ENCODE peak calls at places on chromosome 19, in five cellular contexts. V is upper lobe of left lung, C is heart left ventricle, U is pancreas, K is neuronal stem cell. J is an unnamed sample. For H3K4me1, the result is how much of the 10 kb centered on the place peaks cover.

GRCh38 chr19:54523403-54523802 is 20.8 kb downstream of the LAIR2 start:
- DNase-seq in V (no peak), C (no peak), U (no peak), K (no peak), J (no peak)

GRCh38 chr19:42169486-42169885 is 37.2 kb upstream of the POU2F2 start:
- DNase-seq in V (no peak), C (no peak), U (no peak), K (no peak), J (no peak)

GRCh38 chr19:6890938-6891337 is 3.6 kb downstream of the ADGRE1 start:
- DNase-seq in V (no peak), C (no peak), U (no peak), K (no peak), J (no peak)

GRCh38 chr19:57789288-57789687 is 19.8 kb downstream of the ZNF586 start:
- DNase-seq in V (no peak), C (no peak), U (no peak), K (no peak), J (no peak)

GRCh38 chr19:6564393-6564792 is 26.6 kb downstream of the CD70 start:
- DNase-seq in V (no peak), C (no peak), U (no peak), K (no peak), J (no peak)

GRCh38 chr19:36092566-36092965 is 18.4 kb upstream of the OVOL3 start:
- DNase-seq in V (no peak), C (no peak), U (no peak), K (no peak), J (no peak)

GRCh38 chr19:5113101-5113557 is 144.2 kb downstream of the KDM4B start:
- DNase-seq in V (no peak), C (no peak), U (no peak), K (no peak), J (no peak)

GRCh38 chr19:58291943-58292342 is 13.2 kb downstream of the ZNF8 start:
- DNase-seq in V (no peak), C (no peak), U (no peak), K (no peak), J (no peak)

GRCh38 chr19:30492581-30492980 is 120.4 kb downstream of the ZNF536 start:
- DNase-seq in V (no peak), C (no peak), U (no peak), K (no peak), J (no peak)

GRCh38 chr19:30686252-30686762 is 314.1 kb downstream of the ZNF536 start:
- DNase-seq in V (no peak), C (no peak), U (no peak), K (no peak), J (no peak)

GRCh38 chr19:58569943-58570670 is 3.0 kb downstream of the MZF1 start:
- DNase-seq in V (peak), C (peak), U (peak), K (no peak), J (peak)

GRCh38 chr19:18650468-18651001 is 13.7 kb downstream of the KLHL26 start:
- DNase-seq in V (no peak), C (peak), U (no peak), K (no peak), J (peak)

GRCh38 chr19:53894736-53895135 is 12.7 kb downstream of the PRKCG start:
- DNase-seq in V (no peak), C (no peak), U (no peak), K (no peak), J (no peak)

GRCh38 chr19:56712609-56713008 is 41.1 kb upstream of the ZNF835 start:
- DNase-seq in V (no peak), C (no peak), U (no peak), K (peak), J (no peak)

GRCh38 chr19:35130761-35131720 is 3.8 kb downstream of the LGI4 start:
- DNase-seq in V (no peak), C (no peak), U (no peak), K (no peak), J (no peak)

GRCh38 chr19:46218160-46218559 is 11.4 kb upstream of the IGFL1 start:
- DNase-seq in V (no peak), C (no peak), U (no peak), K (peak), J (peak)

GRCh38 chr19:35670686-35671085 is 4.4 kb downstream of the UPK1A start:
- DNase-seq in V (no peak), C (no peak), U (no peak), K (no peak), J (no peak)

GRCh38 chr19:19615086-19615485 is 3.4 kb downstream of the PBX4 start:
- DNase-seq in V (no peak), C (no peak), U (no peak), K (no peak), J (peak)

GRCh38 chr19:18972301-18972831 is 31.3 kb upstream of the HOMER3 start:
- DNase-seq in V (peak), C (peak), U (no peak), K (no peak), J (no peak)

GRCh38 chr19:1089891-1090290 is 5.3 kb downstream of the POLR2E start:
- DNase-seq in V (no peak), C (peak), U (peak), K (no peak), J (no peak)

GRCh38 chr19:1091544-1092175 is 3.5 kb downstream of the POLR2E start:
- DNase-seq in V (no peak), C (no peak), U (peak), K (no peak), J (no peak)

GRCh38 chr19:1093330-1093729 is 1.8 kb downstream of the POLR2E start:
- DNase-seq in V (no peak), C (peak), U (peak), K (no peak), J (no peak)

GRCh38 chr19:1089126-1089771 is 5.9 kb downstream of the POLR2E start:
- DNase-seq in V (no peak), C (peak), U (peak), K (no peak), J (no peak)

GRCh38 chr19:1090731-1091543 is 4.2 kb downstream of the POLR2E start:
- DNase-seq in V (no peak), C (no peak), U (peak), K (no peak), J (no peak)
- H3K4me3 ChIP-seq in V (no peak), C (no peak), U (no peak), K (no peak), J (no peak)

GRCh38 chr19:39409886-39410619 is 2.4 kb upstream of the PLEKHG2 start:
- DNase-seq in V (peak), C (peak), U (peak), K (no peak), J (peak)

GRCh38 chr19:39410620-39411005 is 1.9 kb upstream of the PLEKHG2 start:
- DNase-seq in V (no peak), C (no peak), U (no peak), K (no peak), J (no peak)

GRCh38 chr19:39407644-39408391 is 1.2 kb downstream of the ZFP36 start:
- DNase-seq in V (peak), C (peak), U (peak), K (no peak), J (peak)

GRCh38 chr19:39408392-39409206 is 2.0 kb downstream of the ZFP36 start:
- DNase-seq in V (no peak), C (no peak), U (no peak), K (no peak), J (peak)

GRCh38 chr19:39409207-39409885 is 2.7 kb downstream of the ZFP36 start:
- DNase-seq in V (peak), C (peak), U (peak), K (no peak), J (peak)
- H3K4me1 ChIP-seq in V (under half), C (under half), U (under half), K (under half), J (under half)

DNA sequence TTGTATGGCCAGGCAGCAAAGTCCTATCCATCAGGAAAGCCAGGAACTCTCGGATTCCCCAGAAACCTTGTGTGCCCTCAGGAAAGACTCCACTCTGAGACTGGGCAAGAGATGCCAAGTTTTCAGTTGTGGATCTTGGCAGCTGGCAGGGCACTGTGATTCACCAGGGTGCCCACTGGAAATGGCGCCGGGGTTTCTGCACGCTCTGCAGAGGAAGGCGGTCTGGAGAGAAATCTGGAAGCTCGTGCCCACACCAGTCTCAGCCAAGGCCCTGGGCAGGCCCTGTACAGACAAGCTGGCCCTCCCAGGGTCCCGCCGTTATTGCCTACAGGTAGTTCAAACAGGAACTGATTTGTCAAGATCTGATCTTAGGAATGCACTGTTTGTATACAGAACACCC is 4.9 kb downstream of the NAPA start:
- DNase-seq in V (no peak), C (peak), U (peak), K (no peak), J (peak)
- H3K4me3 ChIP-seq in V (no peak), C (no peak), U (no peak), K (no peak), J (no peak)

DNA sequence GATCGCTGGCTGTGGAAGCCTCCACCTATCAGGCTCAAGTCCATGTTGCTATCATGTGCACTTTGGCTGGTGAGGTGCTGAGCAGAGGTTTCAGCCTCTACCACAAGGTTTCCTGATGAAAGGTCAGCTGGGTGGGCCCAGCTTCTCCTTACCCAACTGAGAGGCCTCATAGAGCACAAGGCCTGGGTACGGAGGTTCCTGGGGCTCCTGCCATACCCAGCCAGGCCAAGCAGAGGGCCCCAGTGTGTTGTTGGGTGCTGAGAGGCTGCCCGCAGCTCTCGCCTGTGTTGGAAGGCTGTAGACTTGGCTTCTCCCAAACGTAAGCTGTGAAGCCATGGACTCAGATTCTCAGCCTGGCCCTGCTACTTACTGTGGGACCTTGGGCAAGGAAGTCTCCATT is 28.2 kb downstream of the ACTN4 start:
- DNase-seq in V (no peak), C (no peak), U (no peak), K (no peak), J (no peak)
- H3K4me1 ChIP-seq in V (half or more), C (half or more), U (half or more), K (under half), J (half or more)

GRCh38 chr19:13016245-13016627 is 21.0 kb downstream of the NFIX start:
- DNase-seq in V (no peak), C (no peak), U (peak), K (no peak), J (no peak)
- H3K4me3 ChIP-seq in V (no peak), C (no peak), U (no peak), K (no peak), J (no peak)

GRCh38 chr19:2500861-2501260 is 24.9 kb downstream of the GADD45B start:
- DNase-seq in V (peak), C (no peak), U (no peak), K (no peak), J (peak)
- H3K4me1 ChIP-seq in V (under half), C (under half), U (under half), K (under half), J (under half)

GRCh38 chr19:10078329-10078728 is 7.8 kb upstream of the SHFL start:
- DNase-seq in V (no peak), C (no peak), U (no peak), K (no peak), J (no peak)
- H3K4me3 ChIP-seq in V (no peak), C (no peak), U (no peak), K (no peak), J (no peak)

GRCh38 chr19:2490659-2491058 is 14.7 kb downstream of the GADD45B start:
- DNase-seq in V (no peak), C (no peak), U (no peak), K (no peak), J (no peak)
- H3K4me1 ChIP-seq in V (half or more), C (under half), U (under half), K (under half), J (under half)

DNA sequence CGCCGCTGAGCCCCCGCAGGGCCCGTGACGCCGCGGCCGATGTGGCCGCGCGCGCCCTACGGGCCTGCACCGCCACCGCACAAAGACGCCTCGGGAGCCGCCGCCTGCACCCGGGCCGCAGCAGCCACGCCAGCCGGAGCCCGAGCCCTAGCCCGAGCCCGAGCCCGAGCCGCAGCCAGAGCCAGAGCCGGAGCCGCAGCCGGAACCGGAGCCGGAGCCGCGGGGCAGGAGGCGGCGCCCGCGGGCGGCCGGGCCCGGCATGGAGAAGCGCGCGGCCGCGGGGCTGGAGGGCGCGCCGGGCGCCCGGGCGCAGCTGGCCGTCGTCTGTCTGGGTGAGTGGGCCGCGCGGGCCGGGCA is 375 bp downstream of the LRP3 start:
- DNase-seq in V (no peak), C (peak), U (no peak), K (no peak), J (peak)
- H3K4me3 ChIP-seq in V (peak), C (peak), U (peak), K (peak), J (no peak)